ENCODE peak calls at places on chromosomes 3 and 15, in ten cellular contexts. Z, P, Y, X, R, K, V, C, N and A are unnamed samples.

GRCh38 chr3:114454592-114455251 is 160.9 kb downstream of the TIGIT start:
- DNase-seq in N (no peak), Y (no peak), C (peak; percentile 56), V (no peak), R (no peak), P (no peak), K (no peak), X (no peak), Z (no peak), A (no peak)

GRCh38 chr3:54040476-54040875 is 81.9 kb upstream of the CACNA2D3 start:
- DNase-seq in X (no peak), Z (no peak), K (no peak), C (no peak), P (no peak), V (no peak), Y (no peak), R (no peak), N (no peak), A (no peak)

GRCh38 chr15:50066202-50066601 is 52.8 kb downstream of the ATP8B4 start:
- DNase-seq in C (no peak), R (no peak), K (no peak), V (peak; percentile 43), Y (peak; percentile 18), Z (no peak), N (no peak), P (no peak), X (no peak), A (no peak)

GRCh38 chr3:127676921-127677351 is 4.2 kb downstream of the ABTB1 start:
- DNase-seq in N (no peak), R (no peak), X (no peak), Z (no peak), Y (no peak), V (no peak), C (no peak), P (no peak), K (peak; percentile 14), A (peak; percentile 72)

GRCh38 chr15:71484080-71484479 is 326.3 kb upstream of the NR2E3 start:
- DNase-seq in X (no peak), P (no peak), C (peak; percentile 36), R (no peak), K (no peak), V (no peak), Z (no peak), Y (no peak), N (no peak), A (no peak)

GRCh38 chr15:74997161-74997942 is 2.0 kb downstream of the SCAMP5 start:
- DNase-seq in Z (no peak), R (peak; percentile 24), N (no peak), X (no peak), P (no peak), Y (no peak), C (no peak), V (no peak), K (no peak), A (no peak)

GRCh38 chr15:101050647-101051290 is 131.6 kb downstream of the LRRK1 start:
- DNase-seq in K (no peak), X (peak; percentile 3), P (no peak), Y (no peak), Z (no peak), N (no peak), R (no peak), C (no peak), V (no peak), A (peak; percentile 61)

GRCh38 chr3:85977615-85978338 is 1013.2 kb downstream of the VGLL3 start:
- DNase-seq in V (no peak), K (no peak), C (no peak), X (no peak), Y (no peak), N (no peak), R (no peak), P (no peak), Z (no peak), A (no peak)

GRCh38 chr3:150599611-150600297 is 3.4 kb upstream of the SELENOT start:
- DNase-seq in N (peak; percentile 71), C (peak; percentile 63), K (no peak), X (no peak), P (no peak), V (peak; percentile 52), Y (no peak), R (no peak), Z (no peak), A (no peak)

GRCh38 chr3:150605998-150606641 is 3.0 kb downstream of the SELENOT start:
- DNase-seq in X (no peak), Z (no peak), C (no peak), Y (no peak), V (no peak), R (no peak), K (no peak), N (peak; percentile 80), P (no peak), A (no peak)

GRCh38 chr3:150602426-150603089 is 563 bp upstream of the SELENOT start:
- DNase-seq in K (no peak), V (no peak), C (no peak), Y (no peak), X (no peak), R (no peak), P (no peak), N (no peak), Z (no peak), A (no peak)

GRCh38 chr3:150603888-150604319 is 783 bp downstream of the SELENOT start:
- DNase-seq in P (no peak), N (peak; percentile 56), Z (no peak), R (no peak), K (no peak), Y (peak; percentile 29), C (no peak), V (no peak), X (no peak), A (no peak)

DNA sequence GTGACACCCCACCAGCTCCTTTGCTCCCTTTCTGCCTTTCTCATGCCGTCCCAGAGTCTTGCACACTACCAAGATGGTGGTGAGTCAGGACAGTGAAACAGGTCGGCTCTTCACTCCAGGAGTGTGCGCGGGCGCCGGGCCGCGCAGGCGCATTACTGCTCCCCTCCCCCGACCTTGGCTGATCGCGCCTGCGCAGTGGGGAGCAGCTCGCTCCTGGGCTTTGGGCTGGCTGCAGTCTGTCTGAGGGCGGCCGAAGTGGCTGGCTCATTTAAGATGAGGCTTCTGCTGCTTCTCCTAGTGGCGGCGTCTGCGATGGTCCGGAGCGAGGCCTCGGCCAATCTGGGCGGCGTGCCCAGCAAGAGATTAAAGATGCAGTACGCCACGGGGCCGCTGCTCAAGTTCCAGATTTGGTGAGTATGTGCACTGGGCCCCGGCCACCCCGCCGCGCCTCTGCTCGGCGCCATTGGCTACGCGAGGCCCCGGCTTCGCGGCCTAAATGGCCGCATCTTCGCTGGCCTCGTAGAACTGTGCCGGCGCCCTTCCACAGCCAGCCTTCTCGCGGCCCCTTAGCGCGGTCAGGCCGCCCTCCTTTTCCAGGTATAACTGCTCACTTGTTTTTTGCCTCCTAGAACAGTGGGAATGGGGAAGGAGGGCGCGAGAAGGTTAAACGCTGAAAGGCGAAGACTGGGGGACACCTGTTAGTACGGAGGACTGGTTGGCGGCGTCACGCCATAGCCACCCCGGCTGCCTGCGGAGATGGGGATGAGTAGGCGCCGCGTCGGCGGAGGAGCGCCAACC is at the start of gene SELENOT:
- DNase-seq in N (peak; percentile 97), Y (peak; percentile 94), Z (peak; percentile 92), R (peak; percentile 96), K (peak; percentile 95), P (peak; percentile 96), V (peak; percentile 98), X (peak; percentile 97), C (peak; percentile 97), A (peak; percentile 97)
- TF ChIP-seq CTCF in N (no peak), Y (no peak), Z (peak; percentile 40), R (peak; percentile 6), K (peak; percentile 38), P (no peak), V (peak; percentile 32), X (peak; percentile 38), C (peak; percentile 40), A (no peak)

GRCh38 chr3:58150130-58150663 is 60.6 kb downstream of the DNASE1L3 start:
- DNase-seq in R (no peak), Y (no peak), V (no peak), Z (no peak), X (no peak), C (no peak), N (no peak), P (no peak), K (no peak), A (no peak)

GRCh38 chr3:58151637-58152036 is 59.1 kb downstream of the DNASE1L3 start:
- DNase-seq in R (peak; percentile 58), Y (no peak), C (no peak), P (peak; percentile 76), Z (no peak), X (no peak), K (peak; percentile 70), V (no peak), N (no peak), A (no peak)

GRCh38 chr3:58152225-58153015 is 58.4 kb downstream of the DNASE1L3 start:
- DNase-seq in P (no peak), V (no peak), K (no peak), C (no peak), Z (no peak), R (no peak), X (no peak), N (no peak), Y (no peak), A (no peak)

GRCh38 chr3:58153371-58153770 is 57.4 kb downstream of the DNASE1L3 start:
- DNase-seq in R (no peak), X (no peak), C (no peak), Y (no peak), N (no peak), K (no peak), Z (no peak), V (no peak), P (no peak), A (no peak)

GRCh38 chr3:58150800-58151199 is 60.0 kb downstream of the DNASE1L3 start:
- DNase-seq in K (no peak), V (no peak), N (no peak), C (no peak), X (no peak), R (no peak), Y (no peak), Z (no peak), P (no peak), A (no peak)
- H3K4me3 ChIP-seq in K (no peak overlapping the region), V (no peak overlapping the region), N (no peak overlapping the region), C (no peak overlapping the region), X (no peak overlapping the region), R (no peak overlapping the region), Y (no peak overlapping the region), Z (no peak overlapping the region), P (no peak overlapping the region), A (no peak overlapping the region)

GRCh38 chr15:63735449-63735848 is 98.3 kb downstream of the HERC1 start:
- DNase-seq in Z (no peak), K (no peak), C (no peak), R (no peak), N (peak; percentile 7), X (no peak), Y (no peak), P (no peak), V (no peak), A (no peak)
- TF ChIP-seq CTCF in Z (no peak), K (no peak), C (no peak), R (no peak), N (no peak), X (no peak), Y (no peak), P (no peak), V (no peak), A (no peak)

DNA sequence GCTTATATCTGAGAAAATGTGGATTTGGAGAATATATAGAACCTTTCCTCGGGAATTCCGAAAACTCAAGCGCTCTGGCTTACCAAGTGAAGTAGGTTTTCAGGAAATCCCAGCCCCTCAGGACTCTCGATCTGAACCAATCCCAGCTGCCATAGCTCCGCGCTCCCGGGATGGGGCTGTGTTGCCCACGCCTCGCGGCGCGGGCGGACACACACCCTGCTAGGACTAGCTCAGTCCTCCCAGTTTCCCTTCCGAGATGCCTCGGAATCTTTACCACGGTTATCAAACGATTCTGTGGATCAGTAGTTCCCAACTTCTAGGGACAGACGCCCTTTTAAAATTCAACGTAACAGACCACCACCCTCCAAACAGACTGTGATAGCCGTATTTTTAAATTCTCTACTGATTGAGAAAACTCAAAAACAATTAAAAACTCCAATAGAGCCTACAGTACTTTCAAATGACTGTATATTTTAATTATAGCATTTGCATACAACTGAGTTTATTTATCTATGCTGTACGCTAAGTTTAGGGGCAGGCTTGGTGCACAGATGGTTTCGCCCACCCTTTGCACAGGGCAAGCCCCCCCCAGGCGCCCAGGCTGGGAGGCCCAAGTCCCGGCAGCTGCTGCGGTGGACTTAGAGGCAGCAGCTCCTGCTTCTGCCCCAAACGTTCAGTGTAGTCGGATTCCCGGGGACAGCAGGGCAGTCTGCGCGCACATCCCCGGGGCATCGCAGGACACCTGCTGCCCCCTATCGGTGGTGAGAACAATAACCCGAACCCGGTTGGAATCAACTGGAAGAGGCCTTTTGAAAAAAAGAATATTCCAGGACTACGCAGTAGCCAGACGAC is 52.3 kb downstream of the CCDC54 start:
- DNase-seq in X (peak; percentile 90), Z (peak; percentile 60), Y (peak; percentile 80), R (peak; percentile 72), P (peak; percentile 67), C (peak; percentile 86), N (peak; percentile 58), V (peak; percentile 94), K (peak; percentile 80), A (peak; percentile 88)
- H3K4me3 ChIP-seq in X (peak overlapping the region; percentile 14), Z (peak overlapping the region; percentile 44), Y (peak overlapping the region; percentile 59), R (no peak overlapping the region), P (peak overlapping the region; percentile 85), C (peak overlapping the region; percentile 62), N (no peak overlapping the region), V (peak overlapping the region; percentile 77), K (peak overlapping the region; percentile 36), A (peak overlapping the region; percentile 95)